ENCODE peak calls at places on chromosomes 5 and 9, in five cellular contexts. F is fibroblast of lung, I is PC-9, K is IMR-90, U is adrenal gland. O is an unnamed sample.

GRCh38 chr9:1125741-1126140 is 75.6 kb downstream of the DMRT2 start:
- DNase-seq in F (no peak), I (no peak), K (peak; percentile 11), U (no peak), O (no peak)

GRCh38 chr5:33008751-33009418 is 297.8 kb downstream of the NPR3 start:
- DNase-seq in F (no peak), I (peak; percentile 92), K (no peak), U (no peak), O (peak; percentile 66)

GRCh38 chr9:132787748-132788159 is 90.3 kb downstream of the AK8 start:
- DNase-seq in F (no peak), I (no peak), K (no peak), U (no peak), O (no peak)

GRCh38 chr5:135745897-135746500 is 88.5 kb upstream of the SLC25A48 start:
- DNase-seq in F (no peak), I (no peak), K (no peak), U (no peak), O (no peak)

GRCh38 chr9:132486706-132487350 is 76.8 kb downstream of the CFAP77 start:
- DNase-seq in F (no peak), I (no peak), K (no peak), U (no peak), O (no peak)

GRCh38 chr5:126373621-126374416 is 49.4 kb upstream of the GRAMD2B start:
- DNase-seq in F (no peak), I (no peak), K (no peak), U (no peak), O (no peak)

GRCh38 chr5:132008163-132008473 is 3.3 kb downstream of the ACSL6 start:
- DNase-seq in F (no peak), I (no peak), K (no peak), U (no peak), O (no peak)

GRCh38 chr9:124345063-124345462 is 70.2 kb downstream of the PSMB7 start:
- DNase-seq in F (no peak), I (no peak), K (no peak), U (no peak), O (no peak)

GRCh38 chr5:168991991-168992390 is 308.9 kb downstream of the SLIT3 start:
- DNase-seq in F (no peak), I (no peak), K (no peak), U (no peak), O (no peak)

GRCh38 chr9:1051286-1052118 is 1.3 kb downstream of the DMRT2 start:
- DNase-seq in F (no peak), I (no peak), K (no peak), U (no peak), O (peak; percentile 24)

GRCh38 chr9:121537283-121537682 is 37.6 kb upstream of the GGTA1 start:
- DNase-seq in F (no peak), I (no peak), K (no peak), U (no peak), O (no peak)

GRCh38 chr5:80059354-80059980 is 24.3 kb downstream of the THBS4 start:
- DNase-seq in F (no peak), I (no peak), K (no peak), U (no peak), O (no peak)

GRCh38 chr5:131536211-131536826 is 98.7 kb downstream of the RAPGEF6 start:
- DNase-seq in F (peak; percentile 72), I (no peak), K (peak; percentile 74), U (no peak), O (no peak)

GRCh38 chr9:11326231-11326630 is 713.4 kb upstream of the PTPRD start:
- DNase-seq in F (no peak), I (no peak), K (no peak), U (no peak), O (no peak)

GRCh38 chr5:155530046-155530445 is 516.5 kb downstream of the KIF4B start:
- DNase-seq in F (peak; percentile 29), I (no peak), K (no peak), U (no peak), O (no peak)

GRCh38 chr9:127489471-127490115 is 38.3 kb downstream of the LRSAM1 start:
- DNase-seq in F (no peak), I (no peak), K (no peak), U (no peak), O (no peak)

GRCh38 chr9:133148351-133149129 is 15.2 kb downstream of the GBGT1 start:
- DNase-seq in F (peak; percentile 20), I (peak; percentile 55), K (peak; percentile 38), U (peak; percentile 73), O (peak; percentile 63)

GRCh38 chr5:75460532-75460931 is 50.9 kb downstream of the CERT1 start:
- DNase-seq in F (no peak), I (no peak), K (no peak), U (no peak), O (no peak)

GRCh38 chr5:180399931-180400330 is 46.8 kb upstream of the GFPT2 start:
- DNase-seq in F (no peak), I (no peak), K (no peak), U (no peak), O (no peak)

GRCh38 chr5:151298063-151298462 is 5.5 kb downstream of the SLC36A3 start:
- DNase-seq in F (no peak), I (no peak), K (peak; percentile 50), U (peak; percentile 25), O (peak; percentile 60)

GRCh38 chr9:129962889-129963703 is 79.9 kb downstream of the FNBP1 start:
- DNase-seq in F (peak; percentile 65), I (peak; percentile 29), K (peak; percentile 49), U (peak; percentile 49), O (no peak)
- H3K4me1 ChIP-seq in F (peaks cover 19% of the 10 kb centered on the region), I (no peaks in the 10 kb centered on the region), K (peaks cover 23% of the 10 kb centered on the region), U (peaks cover 15% of the 10 kb centered on the region), O (peaks cover 21% of the 10 kb centered on the region)

GRCh38 chr5:95181650-95182049 is 103.2 kb downstream of the MCTP1 start:
- DNase-seq in F (no peak), I (no peak), K (no peak), U (no peak), O (no peak)

GRCh38 chr5:95172659-95173058 is 112.2 kb downstream of the MCTP1 start:
- DNase-seq in F (no peak), I (no peak), K (no peak), U (no peak), O (no peak)

GRCh38 chr5:95178046-95178651 is 106.7 kb downstream of the MCTP1 start:
- DNase-seq in F (peak; percentile 51), I (no peak), K (no peak), U (no peak), O (peak; percentile 36)
- TF ChIP-seq CTCF in F (peak; percentile 29), I (no peak), K (no peak), U (no peak), O (peak; percentile 24)

GRCh38 chr5:116947691-116948528 is 373.3 kb upstream of the SEMA6A start:
- DNase-seq in F (peak; percentile 23), I (peak; percentile 41), K (no peak), U (peak; percentile 73), O (peak; percentile 65)

GRCh38 chr5:116953251-116953934 is 378.8 kb upstream of the SEMA6A start:
- DNase-seq in F (no peak), I (no peak), K (no peak), U (no peak), O (no peak)

DNA sequence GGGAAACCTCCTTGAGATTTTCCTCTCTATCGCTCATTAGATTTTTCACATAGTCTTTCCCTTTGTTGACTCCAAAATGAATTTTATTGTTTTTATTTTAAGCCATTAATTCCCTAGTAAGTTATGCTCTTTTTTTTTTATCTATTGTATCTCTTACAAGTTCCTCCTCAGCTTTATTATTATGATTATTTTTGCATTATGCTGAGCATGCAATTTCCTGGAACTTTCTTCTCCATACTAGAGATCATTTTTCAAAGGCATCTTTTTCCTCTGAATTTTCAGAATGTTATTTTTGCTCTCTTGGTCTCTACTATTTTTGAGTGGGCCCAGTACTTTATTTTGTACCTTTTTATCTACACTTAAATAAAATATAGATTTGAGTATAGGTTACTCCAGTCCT is 376.6 kb upstream of the SEMA6A start:
- DNase-seq in F (no peak), I (no peak), K (no peak), U (no peak), O (no peak)
- H3K4me1 ChIP-seq in F (no peaks in the 10 kb centered on the region), I (no peaks in the 10 kb centered on the region), K (no peaks in the 10 kb centered on the region), U (no peaks in the 10 kb centered on the region), O (no peaks in the 10 kb centered on the region)

GRCh38 chr5:164051745-164052144 is 546.3 kb downstream of the MAT2B start:
- DNase-seq in F (peak; percentile 25), I (no peak), K (peak; percentile 64), U (no peak), O (no peak)

GRCh38 chr5:164053123-164053522 is 547.7 kb downstream of the MAT2B start:
- DNase-seq in F (no peak), I (no peak), K (peak; percentile 2), U (no peak), O (no peak)

GRCh38 chr5:164052536-164053090 is 547.2 kb downstream of the MAT2B start:
- DNase-seq in F (peak; percentile 75), I (no peak), K (peak; percentile 87), U (no peak), O (no peak)

GRCh38 chr5:164054461-164054860 is 549.0 kb downstream of the MAT2B start:
- DNase-seq in F (peak; percentile 75), I (no peak), K (peak; percentile 50), U (no peak), O (no peak)

GRCh38 chr5:164048527-164048926 is 543.1 kb downstream of the MAT2B start:
- DNase-seq in F (peak; percentile 64), I (no peak), K (peak; percentile 44), U (no peak), O (no peak)
- TF ChIP-seq CTCF in F (peak; percentile 42), I (no peak), K (peak; percentile 54), U (peak; percentile 17), O (peak; percentile 57)

O was measured in hepatocyte.